ENCODE peak calls at places on chromosomes 7 and 10, in seven cellular contexts. S is neural progenitor cell, X is IMR-90, F is Karpas-422, N is HCT116, K is fibroblast of lung, G is HepG2. Y is an unnamed sample. For H3K9me3, the result is how much of the 10 kb centered on the place peaks cover.

GRCh38 chr7:124276005-124276606 is 243.2 kb upstream of the TMEM229A start:
- DNase-seq in S (peak), X (peak), F (peak), N (peak), K (no peak), G (peak), Y (peak)

GRCh38 chr10:131157899-131158298 is 153.6 kb downstream of the TCERG1L start:
- DNase-seq in S (no peak), X (no peak), F (no peak), N (no peak), K (no peak), G (no peak), Y (no peak)

GRCh38 chr7:99499356-99499712 is 747 bp downstream of the ZNF394 start:
- DNase-seq in S (no peak), X (no peak), F (peak), N (no peak), K (no peak), G (no peak), Y (no peak)

GRCh38 chr7:147400926-147401325 is 1189.6 kb upstream of the C7orf33 start:
- DNase-seq in S (no peak), X (no peak), F (no peak), N (no peak), K (no peak), G (no peak), Y (no peak)

GRCh38 chr10:121627810-121628209 is 29.6 kb upstream of the FGFR2 start:
- DNase-seq in S (no peak), X (no peak), F (no peak), N (no peak), K (peak), G (no peak), Y (peak)

GRCh38 chr10:84076047-84076388 is 63.3 kb upstream of the GHITM start:
- DNase-seq in S (no peak), X (peak), F (no peak), N (no peak), K (peak), G (no peak), Y (no peak)

GRCh38 chr7:137994091-137994688 is 7.7 kb downstream of the CREB3L2 start:
- DNase-seq in S (no peak), X (no peak), F (no peak), N (no peak), K (no peak), G (no peak), Y (no peak)

GRCh38 chr7:31023877-31024276 is 28.2 kb upstream of the ADCYAP1R1 start:
- DNase-seq in S (no peak), X (no peak), F (no peak), N (no peak), K (no peak), G (no peak), Y (no peak)

DNA sequence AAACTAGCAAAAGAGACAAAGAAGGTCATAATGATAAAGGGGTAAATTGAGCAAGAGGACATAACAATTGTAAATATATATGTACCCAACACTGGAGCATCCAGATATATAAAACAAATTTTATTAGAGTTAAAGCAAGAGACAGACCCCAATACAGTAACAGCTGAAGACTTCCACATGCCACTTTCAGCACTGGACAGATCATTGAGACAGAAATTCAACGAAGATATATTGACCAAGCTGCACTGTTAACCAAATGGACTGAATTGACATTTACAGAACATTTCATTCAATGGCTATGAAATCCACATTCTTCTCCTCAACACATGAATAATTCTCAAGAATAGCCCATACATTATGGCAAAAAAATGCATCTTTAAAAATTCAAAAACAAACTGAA is 378.2 kb downstream of the PTPRN2 start:
- DNase-seq in S (no peak), X (no peak), F (no peak), N (no peak), K (no peak), G (no peak), Y (no peak)
- H3K9me3 ChIP-seq in S (under half), X (under half), F (under half), N (under half), K (under half), G (under half), Y (under half)

GRCh38 chr10:100038561-100039071 is 28.9 kb upstream of the DNMBP start:
- DNase-seq in S (no peak), X (no peak), F (no peak), N (no peak), K (no peak), G (peak), Y (peak)
- H3K4me2 ChIP-seq in S (no peak), X (no peak), F (no peak), N (peak), K (no peak), G (peak), Y (peak)

DNA sequence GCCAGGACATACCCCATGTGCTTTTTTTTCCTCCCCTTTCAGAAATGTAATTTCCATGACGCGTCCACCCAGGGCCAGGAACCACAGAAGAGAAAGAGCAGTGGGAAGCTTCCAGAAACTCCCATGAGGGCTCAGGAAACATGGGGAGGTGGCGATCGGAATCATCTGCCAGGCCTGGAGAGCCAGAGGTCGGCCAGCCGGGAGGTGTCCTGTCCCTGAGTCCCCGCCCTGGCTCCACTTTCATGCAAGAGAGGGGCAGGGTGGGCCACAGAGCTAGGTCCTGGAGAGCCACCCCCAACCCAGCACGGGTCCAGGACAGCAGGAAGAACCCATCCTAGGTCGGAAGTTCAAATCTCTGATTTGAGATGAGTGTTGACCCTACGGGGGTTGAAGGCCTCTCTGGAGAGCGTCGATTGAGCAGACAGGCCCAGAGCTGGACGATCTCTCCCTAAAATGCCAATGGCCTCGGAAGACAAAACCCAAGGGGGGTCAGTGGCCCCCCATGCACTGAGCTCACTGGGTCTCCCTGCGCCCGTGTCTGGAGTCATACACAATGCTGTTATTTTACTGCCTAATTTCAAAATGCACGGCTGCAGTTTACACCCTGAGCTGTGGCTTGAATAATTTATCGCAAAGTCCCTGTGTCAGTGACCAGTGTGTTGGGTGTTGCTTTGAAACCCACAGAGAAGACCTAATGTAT is 594.1 kb downstream of the PTPRN2 start:
- DNase-seq in S (no peak), X (no peak), F (no peak), N (no peak), K (no peak), G (no peak), Y (no peak)
- H3K9ac ChIP-seq in S (no peak), X (no peak), F (no peak), N (no peak), K (no peak), G (no peak), Y (no peak)

DNA sequence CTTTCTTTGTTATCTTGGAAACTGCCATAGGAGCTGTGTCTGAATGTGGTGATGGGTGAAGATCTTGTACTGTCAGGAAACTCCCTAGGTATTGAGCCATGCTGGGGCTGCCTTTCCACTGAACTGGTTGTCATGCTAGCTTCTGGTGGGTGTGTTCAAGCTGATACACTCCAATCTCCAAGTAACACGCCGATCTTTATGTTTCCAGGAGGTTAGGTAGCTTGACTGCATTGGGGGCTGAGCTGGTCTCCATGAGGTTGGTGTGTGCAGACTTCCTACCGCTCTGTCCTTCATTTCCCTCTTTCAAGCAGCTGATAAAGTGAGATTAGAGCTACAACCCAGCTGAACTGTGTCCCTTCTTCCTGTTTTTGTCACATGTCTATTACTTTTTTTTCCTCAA is 265.5 kb downstream of the ANKRD30A start:
- DNase-seq in S (no peak), X (no peak), F (no peak), N (no peak), K (no peak), G (no peak), Y (no peak)
- H3K9me3 ChIP-seq in S (under half), X (under half), F (under half), N (under half), K (under half), G (under half), Y (under half)

GRCh38 chr7:24283900-24284698 is at the start of gene NPY:
- DNase-seq in S (peak), X (no peak), F (no peak), N (no peak), K (peak), G (no peak), Y (no peak)

GRCh38 chr7:24279512-24279911 is 4.5 kb upstream of the NPY start:
- DNase-seq in S (no peak), X (no peak), F (no peak), N (no peak), K (no peak), G (no peak), Y (no peak)

GRCh38 chr7:24284699-24285506 is 913 bp downstream of the NPY start:
- DNase-seq in S (peak), X (no peak), F (no peak), N (no peak), K (no peak), G (no peak), Y (no peak)

DNA sequence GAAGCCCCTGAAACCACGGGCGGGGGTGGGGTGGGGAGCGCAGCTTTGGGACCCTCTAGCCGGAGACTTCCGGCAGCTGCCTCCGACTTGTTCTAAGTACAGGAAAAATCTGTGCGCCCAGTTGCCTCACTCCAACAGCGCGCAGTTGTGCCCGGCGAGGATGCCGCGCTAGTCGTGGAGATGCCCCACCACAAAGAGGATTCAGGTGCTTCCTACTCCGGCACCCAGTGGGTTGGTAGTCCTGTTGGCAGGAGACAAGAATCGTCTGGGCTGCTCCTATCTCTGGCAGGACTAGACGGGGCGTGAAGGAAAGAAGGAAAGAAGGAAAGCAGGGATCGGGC is 461 bp upstream of the NPY start:
- DNase-seq in S (peak), X (no peak), F (no peak), N (no peak), K (peak), G (no peak), Y (no peak)
- H3K4me2 ChIP-seq in S (peak), X (no peak), F (no peak), N (no peak), K (no peak), G (no peak), Y (no peak)

GRCh38 chr10:3069876-3070275 is 2.5 kb downstream of the PFKP start:
- DNase-seq in S (no peak), X (no peak), F (no peak), N (no peak), K (no peak), G (no peak), Y (no peak)
- H3K9ac ChIP-seq in S (no peak), X (peak), F (no peak), N (peak), K (no peak), G (no peak), Y (no peak)